ENCODE peak calls at places on chromosomes 16 and 17, in six cellular contexts. A, P, D, K, W and N are unnamed samples. For H3K36me3 and H3K27me3, the result is how much of the 10 kb centered on the place peaks cover.

GRCh38 chr16:77213542-77214108 is 14.4 kb downstream of the SYCE1L start:
- DNase-seq in P (no peak), W (no peak), A (peak), K (no peak), D (peak), N (no peak)

GRCh38 chr17:64024781-64025731 is 4.6 kb upstream of the ICAM2 start:
- DNase-seq in W (no peak), A (no peak), P (peak), D (peak), K (peak), N (peak)

GRCh38 chr17:21004016-21004930 is 38.5 kb downstream of the USP22 start:
- DNase-seq in P (no peak), D (no peak), W (no peak), K (no peak), A (no peak), N (no peak)

GRCh38 chr16:56317998-56318912 is 107.1 kb downstream of the AMFR start:
- DNase-seq in D (peak), P (peak), A (peak), K (peak), W (peak), N (peak)

GRCh38 chr17:80029235-80029974 is 6.3 kb downstream of the TBC1D16 start:
- DNase-seq in P (no peak), W (peak), K (no peak), D (peak), A (peak), N (no peak)

GRCh38 chr16:31301708-31302400 is 42.1 kb downstream of the ITGAM start:
- DNase-seq in A (no peak), D (no peak), W (no peak), K (no peak), P (no peak), N (no peak)

GRCh38 chr16:2856686-2857450 is 1.1 kb downstream of the PRSS22 start:
- DNase-seq in A (no peak), W (peak), D (no peak), K (no peak), P (no peak), N (no peak)

GRCh38 chr17:49516190-49516589 is 21.1 kb downstream of the NGFR start:
- DNase-seq in A (peak), D (no peak), W (peak), K (no peak), P (no peak), N (peak)

GRCh38 chr16:77297996-77298637 is 98.9 kb downstream of the SYCE1L start:
- DNase-seq in D (no peak), K (no peak), A (no peak), P (peak), W (no peak), N (no peak)

GRCh38 chr16:81889896-81890634 is 111.0 kb downstream of the PLCG2 start:
- DNase-seq in K (peak), A (peak), P (peak), D (peak), W (no peak), N (peak)

GRCh38 chr17:78226752-78227454 is 4.5 kb upstream of the TMEM235 start:
- DNase-seq in K (no peak), A (peak), D (no peak), P (no peak), W (no peak), N (peak)

GRCh38 chr17:4368341-4368740 is 1.9 kb upstream of the UBE2G1 start:
- DNase-seq in P (no peak), W (no peak), A (no peak), K (no peak), D (no peak), N (no peak)

GRCh38 chr16:81405702-81406113 is 38.9 kb upstream of the CMIP start:
- DNase-seq in W (peak), A (peak), P (peak), K (no peak), D (peak), N (peak)

GRCh38 chr16:70674221-70675014 is 11.4 kb downstream of the MTSS2 start:
- DNase-seq in K (no peak), A (peak), W (peak), P (no peak), D (no peak), N (no peak)

GRCh38 chr16:29678691-29679267 is at the start of gene QPRT:
- DNase-seq in A (peak), W (no peak), P (peak), D (peak), K (no peak), N (peak)

GRCh38 chr17:31807846-31808245 is 51.2 kb downstream of the COPRS start:
- DNase-seq in P (no peak), K (no peak), D (peak), W (no peak), A (no peak), N (no peak)

GRCh38 chr17:62033317-62033716 is 31.8 kb downstream of the MED13 start:
- DNase-seq in W (no peak), P (no peak), A (no peak), K (no peak), D (no peak), N (no peak)

GRCh38 chr17:74870512-74870911 is 2.3 kb downstream of the FDXR start:
- DNase-seq in P (no peak), K (no peak), W (no peak), D (peak), A (peak), N (no peak)

GRCh38 chr17:40069751-40070643 is 7.2 kb downstream of the THRA start:
- DNase-seq in P (no peak), W (no peak), K (peak), A (peak), D (peak), N (peak)

GRCh38 chr17:17840751-17841591 is 4.2 kb upstream of the SREBF1 start:
- DNase-seq in P (peak), W (peak), D (peak), K (no peak), A (peak), N (peak)

GRCh38 chr16:28923652-28924398 is 1.2 kb downstream of the RABEP2 start:
- DNase-seq in W (no peak), A (peak), P (no peak), K (no peak), D (no peak), N (peak)

GRCh38 chr17:37742762-37743611 is 1.9 kb downstream of the HNF1B start:
- DNase-seq in D (no peak), A (no peak), W (no peak), P (no peak), K (no peak), N (peak)

GRCh38 chr16:14284930-14285541 is 213.9 kb downstream of the MRTFB start:
- DNase-seq in P (peak), A (peak), D (no peak), W (no peak), K (no peak), N (peak)

GRCh38 chr17:2433696-2434095 is 32.8 kb upstream of the MNT start:
- DNase-seq in P (no peak), A (peak), D (peak), K (no peak), W (no peak), N (no peak)
- H3K36me3 ChIP-seq in P (under half), A (under half), D (under half), K (under half), W (under half), N (under half)

GRCh38 chr16:85249830-85250455 is 137.7 kb upstream of the CIBAR2 start:
- DNase-seq in W (no peak), D (no peak), K (no peak), A (no peak), P (no peak), N (peak)

GRCh38 chr16:85252461-85252860 is 140.2 kb upstream of the CIBAR2 start:
- DNase-seq in K (no peak), W (no peak), D (no peak), A (no peak), P (no peak), N (no peak)

GRCh38 chr16:85252014-85252413 is 139.7 kb upstream of the CIBAR2 start:
- DNase-seq in P (no peak), K (no peak), D (no peak), A (no peak), W (no peak), N (no peak)

GRCh38 chr16:85250609-85251223 is 138.4 kb upstream of the CIBAR2 start:
- DNase-seq in K (no peak), P (no peak), A (no peak), D (no peak), W (no peak), N (no peak)

GRCh38 chr16:85251225-85251760 is 139.0 kb upstream of the CIBAR2 start:
- DNase-seq in W (no peak), P (no peak), K (no peak), A (no peak), D (no peak), N (no peak)
- H3K27me3 ChIP-seq in W (under half), P (under half), K (under half), A (under half), D (under half), N (under half)

GRCh38 chr16:10787304-10787703 is 31.3 kb downstream of the TVP23A start:
- DNase-seq in A (no peak), D (no peak), P (no peak), K (no peak), W (no peak), N (no peak)
- H3K36me3 ChIP-seq in A (under half), D (under half), P (under half), K (under half), W (under half), N (under half)

GRCh38 chr17:66834919-66835454 is at the start of gene CACNG5:
- DNase-seq in D (no peak), K (no peak), A (peak), W (peak), P (no peak), N (peak)

GRCh38 chr17:66837883-66838665 is 3.2 kb downstream of the CACNG5 start:
- DNase-seq in K (no peak), A (no peak), P (no peak), D (no peak), W (peak), N (no peak)

GRCh38 chr17:66835476-66835875 is 559 bp downstream of the CACNG5 start:
- DNase-seq in K (no peak), P (no peak), A (peak), W (peak), D (no peak), N (peak)

GRCh38 chr17:66836063-66837005 is 1.4 kb downstream of the CACNG5 start:
- DNase-seq in W (peak), A (no peak), K (no peak), P (no peak), D (no peak), N (no peak)

DNA sequence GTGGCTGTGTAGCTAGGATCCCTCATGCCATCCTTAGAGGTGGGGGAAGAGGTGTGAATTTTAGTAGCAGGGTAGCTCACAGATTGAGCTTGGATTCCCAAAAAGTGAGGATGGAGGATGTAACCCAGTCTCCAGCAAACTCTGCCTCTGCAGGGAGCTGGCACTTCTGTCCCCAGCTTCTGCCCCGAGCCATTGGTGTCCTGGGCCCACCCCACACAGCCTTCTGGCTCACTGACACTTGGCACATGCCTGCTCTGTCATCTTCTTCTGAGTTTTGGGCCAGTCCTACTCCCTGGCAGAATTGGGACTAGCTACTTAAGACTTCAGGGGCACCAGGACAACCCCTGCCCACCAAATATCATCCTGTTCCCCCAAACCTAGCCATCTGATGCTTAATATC is 2.3 kb downstream of the CACNG5 start:
- DNase-seq in W (peak), K (no peak), D (no peak), A (peak), P (no peak), N (no peak)
- H3K27me3 ChIP-seq in W (half or more), K (under half), D (half or more), A (under half), P (under half), N (under half)

GRCh38 chr17:67491678-67492019 is 114.6 kb downstream of the PITPNC1 start:
- DNase-seq in P (no peak), A (no peak), W (no peak), D (no peak), K (no peak), N (no peak)
- H3K36me3 ChIP-seq in P (under half), A (under half), W (under half), D (under half), K (under half), N (under half)